ENCODE peak calls at places on chromosomes 2 and 18, in four cellular contexts. One of them, this sample, is unnamed.

GRCh38 chr2:170530803-170531564 is 184.2 kb upstream of the SP5 start:
- DNase-seq in activated CD4-positive, alpha-beta T cell treated with anti-CD3 and anti-CD28 coated beads, Interleukin-2, amount 50 U/mL, for 4 hours: no peak
- DNase-seq in activated CD8-positive, alpha-beta memory T cell treated with anti-CD3 and anti-CD28 coated beads, Interleukin-2, amount 50 U/mL, for 4 hours: no peak
- DNase-seq in NCI-H1436 treated with DMSO at 0.1 percent for 48 hours: no peak
- DNase-seq in this sample: no peak

GRCh38 chr2:9630001-9630749 is 622 bp downstream of the YWHAQ start:
- DNase-seq in activated CD4-positive, alpha-beta T cell treated with anti-CD3 and anti-CD28 coated beads, Interleukin-2, amount 50 U/mL, for 4 hours: peak; percentile 68
- DNase-seq in activated CD8-positive, alpha-beta memory T cell treated with anti-CD3 and anti-CD28 coated beads, Interleukin-2, amount 50 U/mL, for 4 hours: peak; percentile 76
- DNase-seq in NCI-H1436 treated with DMSO at 0.1 percent for 48 hours: no peak
- DNase-seq in this sample: peak; percentile 73

GRCh38 chr2:120175000-120175581 is 48.1 kb downstream of the TMEM185B start:
- DNase-seq in activated CD4-positive, alpha-beta T cell treated with anti-CD3 and anti-CD28 coated beads, Interleukin-2, amount 50 U/mL, for 4 hours: no peak
- DNase-seq in activated CD8-positive, alpha-beta memory T cell treated with anti-CD3 and anti-CD28 coated beads, Interleukin-2, amount 50 U/mL, for 4 hours: no peak
- DNase-seq in NCI-H1436 treated with DMSO at 0.1 percent for 48 hours: no peak
- DNase-seq in this sample: no peak

GRCh38 chr2:226358688-226359087 is 440.9 kb downstream of the IRS1 start:
- DNase-seq in activated CD4-positive, alpha-beta T cell treated with anti-CD3 and anti-CD28 coated beads, Interleukin-2, amount 50 U/mL, for 4 hours: no peak
- DNase-seq in activated CD8-positive, alpha-beta memory T cell treated with anti-CD3 and anti-CD28 coated beads, Interleukin-2, amount 50 U/mL, for 4 hours: no peak
- DNase-seq in NCI-H1436 treated with DMSO at 0.1 percent for 48 hours: no peak
- DNase-seq in this sample: no peak

GRCh38 chr18:68299906-68300305 is 415.0 kb downstream of the TMX3 start:
- DNase-seq in activated CD4-positive, alpha-beta T cell treated with anti-CD3 and anti-CD28 coated beads, Interleukin-2, amount 50 U/mL, for 4 hours: no peak
- DNase-seq in activated CD8-positive, alpha-beta memory T cell treated with anti-CD3 and anti-CD28 coated beads, Interleukin-2, amount 50 U/mL, for 4 hours: no peak
- DNase-seq in NCI-H1436 treated with DMSO at 0.1 percent for 48 hours: no peak
- DNase-seq in this sample: no peak

GRCh38 chr2:151882786-151883445 is 54.7 kb upstream of the ARL5A start:
- DNase-seq in activated CD4-positive, alpha-beta T cell treated with anti-CD3 and anti-CD28 coated beads, Interleukin-2, amount 50 U/mL, for 4 hours: no peak
- DNase-seq in activated CD8-positive, alpha-beta memory T cell treated with anti-CD3 and anti-CD28 coated beads, Interleukin-2, amount 50 U/mL, for 4 hours: no peak
- DNase-seq in NCI-H1436 treated with DMSO at 0.1 percent for 48 hours: no peak
- DNase-seq in this sample: no peak

GRCh38 chr2:63369146-63369545 is 219.1 kb downstream of the WDPCP start:
- DNase-seq in activated CD4-positive, alpha-beta T cell treated with anti-CD3 and anti-CD28 coated beads, Interleukin-2, amount 50 U/mL, for 4 hours: no peak
- DNase-seq in activated CD8-positive, alpha-beta memory T cell treated with anti-CD3 and anti-CD28 coated beads, Interleukin-2, amount 50 U/mL, for 4 hours: no peak
- DNase-seq in NCI-H1436 treated with DMSO at 0.1 percent for 48 hours: no peak
- DNase-seq in this sample: no peak

GRCh38 chr2:104758199-104758620 is 95.7 kb upstream of the POU3F3 start:
- DNase-seq in activated CD4-positive, alpha-beta T cell treated with anti-CD3 and anti-CD28 coated beads, Interleukin-2, amount 50 U/mL, for 4 hours: no peak
- DNase-seq in activated CD8-positive, alpha-beta memory T cell treated with anti-CD3 and anti-CD28 coated beads, Interleukin-2, amount 50 U/mL, for 4 hours: no peak
- DNase-seq in NCI-H1436 treated with DMSO at 0.1 percent for 48 hours: no peak
- DNase-seq in this sample: no peak

GRCh38 chr2:55108456-55108855 is 58.2 kb upstream of the RTN4 start:
- DNase-seq in activated CD4-positive, alpha-beta T cell treated with anti-CD3 and anti-CD28 coated beads, Interleukin-2, amount 50 U/mL, for 4 hours: no peak
- DNase-seq in activated CD8-positive, alpha-beta memory T cell treated with anti-CD3 and anti-CD28 coated beads, Interleukin-2, amount 50 U/mL, for 4 hours: no peak
- DNase-seq in NCI-H1436 treated with DMSO at 0.1 percent for 48 hours: no peak
- DNase-seq in this sample: no peak

GRCh38 chr2:17594533-17595391 is 54.3 kb downstream of the VSNL1 start:
- DNase-seq in activated CD4-positive, alpha-beta T cell treated with anti-CD3 and anti-CD28 coated beads, Interleukin-2, amount 50 U/mL, for 4 hours: no peak
- DNase-seq in activated CD8-positive, alpha-beta memory T cell treated with anti-CD3 and anti-CD28 coated beads, Interleukin-2, amount 50 U/mL, for 4 hours: no peak
- DNase-seq in NCI-H1436 treated with DMSO at 0.1 percent for 48 hours: no peak
- DNase-seq in this sample: no peak

GRCh38 chr18:70332694-70333093 is 43.8 kb downstream of the SOCS6 start:
- DNase-seq in activated CD4-positive, alpha-beta T cell treated with anti-CD3 and anti-CD28 coated beads, Interleukin-2, amount 50 U/mL, for 4 hours: no peak
- DNase-seq in activated CD8-positive, alpha-beta memory T cell treated with anti-CD3 and anti-CD28 coated beads, Interleukin-2, amount 50 U/mL, for 4 hours: no peak
- DNase-seq in NCI-H1436 treated with DMSO at 0.1 percent for 48 hours: no peak
- DNase-seq in this sample: no peak

GRCh38 chr18:907880-908512 is 3.3 kb downstream of the ADCYAP1 start:
- DNase-seq in activated CD4-positive, alpha-beta T cell treated with anti-CD3 and anti-CD28 coated beads, Interleukin-2, amount 50 U/mL, for 4 hours: no peak
- DNase-seq in activated CD8-positive, alpha-beta memory T cell treated with anti-CD3 and anti-CD28 coated beads, Interleukin-2, amount 50 U/mL, for 4 hours: no peak
- DNase-seq in NCI-H1436 treated with DMSO at 0.1 percent for 48 hours: no peak
- DNase-seq in this sample: no peak

GRCh38 chr18:27005589-27005988 is 140.1 kb upstream of the AQP4 start:
- DNase-seq in activated CD4-positive, alpha-beta T cell treated with anti-CD3 and anti-CD28 coated beads, Interleukin-2, amount 50 U/mL, for 4 hours: no peak
- DNase-seq in activated CD8-positive, alpha-beta memory T cell treated with anti-CD3 and anti-CD28 coated beads, Interleukin-2, amount 50 U/mL, for 4 hours: no peak
- DNase-seq in NCI-H1436 treated with DMSO at 0.1 percent for 48 hours: no peak
- DNase-seq in this sample: no peak

GRCh38 chr2:62305421-62306176 is 109.7 kb downstream of the B3GNT2 start:
- DNase-seq in activated CD4-positive, alpha-beta T cell treated with anti-CD3 and anti-CD28 coated beads, Interleukin-2, amount 50 U/mL, for 4 hours: peak; percentile 42
- DNase-seq in activated CD8-positive, alpha-beta memory T cell treated with anti-CD3 and anti-CD28 coated beads, Interleukin-2, amount 50 U/mL, for 4 hours: peak; percentile 81
- DNase-seq in NCI-H1436 treated with DMSO at 0.1 percent for 48 hours: no peak
- DNase-seq in this sample: peak; percentile 5

GRCh38 chr2:15667579-15668556 is 76.2 kb downstream of the DDX1 start:
- DNase-seq in activated CD4-positive, alpha-beta T cell treated with anti-CD3 and anti-CD28 coated beads, Interleukin-2, amount 50 U/mL, for 4 hours: no peak
- DNase-seq in activated CD8-positive, alpha-beta memory T cell treated with anti-CD3 and anti-CD28 coated beads, Interleukin-2, amount 50 U/mL, for 4 hours: no peak
- DNase-seq in NCI-H1436 treated with DMSO at 0.1 percent for 48 hours: no peak
- DNase-seq in this sample: no peak

GRCh38 chr2:214322662-214323061 is 88.2 kb upstream of the VWC2L start:
- DNase-seq in activated CD4-positive, alpha-beta T cell treated with anti-CD3 and anti-CD28 coated beads, Interleukin-2, amount 50 U/mL, for 4 hours: no peak
- DNase-seq in activated CD8-positive, alpha-beta memory T cell treated with anti-CD3 and anti-CD28 coated beads, Interleukin-2, amount 50 U/mL, for 4 hours: no peak
- DNase-seq in NCI-H1436 treated with DMSO at 0.1 percent for 48 hours: no peak
- DNase-seq in this sample: no peak

GRCh38 chr2:238095143-238095542 is 5.0 kb upstream of the ESPNL start:
- DNase-seq in activated CD4-positive, alpha-beta T cell treated with anti-CD3 and anti-CD28 coated beads, Interleukin-2, amount 50 U/mL, for 4 hours: no peak
- DNase-seq in activated CD8-positive, alpha-beta memory T cell treated with anti-CD3 and anti-CD28 coated beads, Interleukin-2, amount 50 U/mL, for 4 hours: no peak
- DNase-seq in NCI-H1436 treated with DMSO at 0.1 percent for 48 hours: no peak
- DNase-seq in this sample: no peak

GRCh38 chr18:50284226-50284885 is 3.0 kb upstream of the MBD1 start:
- DNase-seq in activated CD4-positive, alpha-beta T cell treated with anti-CD3 and anti-CD28 coated beads, Interleukin-2, amount 50 U/mL, for 4 hours: no peak
- DNase-seq in activated CD8-positive, alpha-beta memory T cell treated with anti-CD3 and anti-CD28 coated beads, Interleukin-2, amount 50 U/mL, for 4 hours: no peak
- DNase-seq in NCI-H1436 treated with DMSO at 0.1 percent for 48 hours: no peak
- DNase-seq in this sample: no peak

GRCh38 chr18:40485318-40485717 is 1469.7 kb upstream of the PIK3C3 start:
- DNase-seq in activated CD4-positive, alpha-beta T cell treated with anti-CD3 and anti-CD28 coated beads, Interleukin-2, amount 50 U/mL, for 4 hours: no peak
- DNase-seq in activated CD8-positive, alpha-beta memory T cell treated with anti-CD3 and anti-CD28 coated beads, Interleukin-2, amount 50 U/mL, for 4 hours: no peak
- DNase-seq in NCI-H1436 treated with DMSO at 0.1 percent for 48 hours: no peak
- DNase-seq in this sample: no peak

GRCh38 chr2:118855451-118856279 is 8.2 kb upstream of the EN1 start:
- DNase-seq in activated CD4-positive, alpha-beta T cell treated with anti-CD3 and anti-CD28 coated beads, Interleukin-2, amount 50 U/mL, for 4 hours: peak; percentile 75
- DNase-seq in activated CD8-positive, alpha-beta memory T cell treated with anti-CD3 and anti-CD28 coated beads, Interleukin-2, amount 50 U/mL, for 4 hours: peak; percentile 81
- DNase-seq in NCI-H1436 treated with DMSO at 0.1 percent for 48 hours: no peak
- DNase-seq in this sample: peak; percentile 62

GRCh38 chr2:214830794-214831346 is 21.4 kb upstream of the BARD1 start:
- DNase-seq in activated CD4-positive, alpha-beta T cell treated with anti-CD3 and anti-CD28 coated beads, Interleukin-2, amount 50 U/mL, for 4 hours: no peak
- DNase-seq in activated CD8-positive, alpha-beta memory T cell treated with anti-CD3 and anti-CD28 coated beads, Interleukin-2, amount 50 U/mL, for 4 hours: no peak
- DNase-seq in NCI-H1436 treated with DMSO at 0.1 percent for 48 hours: no peak
- DNase-seq in this sample: no peak

GRCh38 chr2:86809481-86810121 is 18.9 kb upstream of the CD8A start:
- DNase-seq in activated CD4-positive, alpha-beta T cell treated with anti-CD3 and anti-CD28 coated beads, Interleukin-2, amount 50 U/mL, for 4 hours: no peak
- DNase-seq in activated CD8-positive, alpha-beta memory T cell treated with anti-CD3 and anti-CD28 coated beads, Interleukin-2, amount 50 U/mL, for 4 hours: peak; percentile 48
- DNase-seq in NCI-H1436 treated with DMSO at 0.1 percent for 48 hours: no peak
- DNase-seq in this sample: no peak

GRCh38 chr2:47724221-47724981 is 58.5 kb upstream of the MSH6 start:
- DNase-seq in activated CD4-positive, alpha-beta T cell treated with anti-CD3 and anti-CD28 coated beads, Interleukin-2, amount 50 U/mL, for 4 hours: no peak
- DNase-seq in activated CD8-positive, alpha-beta memory T cell treated with anti-CD3 and anti-CD28 coated beads, Interleukin-2, amount 50 U/mL, for 4 hours: no peak
- DNase-seq in NCI-H1436 treated with DMSO at 0.1 percent for 48 hours: no peak
- DNase-seq in this sample: no peak

GRCh38 chr2:73114273-73114867 is 1.6 kb upstream of the RAB11FIP5 start:
- DNase-seq in activated CD4-positive, alpha-beta T cell treated with anti-CD3 and anti-CD28 coated beads, Interleukin-2, amount 50 U/mL, for 4 hours: no peak
- DNase-seq in activated CD8-positive, alpha-beta memory T cell treated with anti-CD3 and anti-CD28 coated beads, Interleukin-2, amount 50 U/mL, for 4 hours: no peak
- DNase-seq in NCI-H1436 treated with DMSO at 0.1 percent for 48 hours: no peak
- DNase-seq in this sample: no peak

GRCh38 chr2:119004602-119005001 is 62.6 kb downstream of the MARCO start:
- DNase-seq in activated CD4-positive, alpha-beta T cell treated with anti-CD3 and anti-CD28 coated beads, Interleukin-2, amount 50 U/mL, for 4 hours: no peak
- DNase-seq in activated CD8-positive, alpha-beta memory T cell treated with anti-CD3 and anti-CD28 coated beads, Interleukin-2, amount 50 U/mL, for 4 hours: no peak
- DNase-seq in NCI-H1436 treated with DMSO at 0.1 percent for 48 hours: no peak
- DNase-seq in this sample: no peak

GRCh38 chr2:73285162-73285739 is 973 bp upstream of the FBXO41 start:
- DNase-seq in activated CD4-positive, alpha-beta T cell treated with anti-CD3 and anti-CD28 coated beads, Interleukin-2, amount 50 U/mL, for 4 hours: no peak
- DNase-seq in activated CD8-positive, alpha-beta memory T cell treated with anti-CD3 and anti-CD28 coated beads, Interleukin-2, amount 50 U/mL, for 4 hours: peak; percentile 23
- DNase-seq in NCI-H1436 treated with DMSO at 0.1 percent for 48 hours: no peak
- DNase-seq in this sample: no peak

GRCh38 chr2:224987733-224988132 is 54.5 kb downstream of the DOCK10 start:
- DNase-seq in activated CD4-positive, alpha-beta T cell treated with anti-CD3 and anti-CD28 coated beads, Interleukin-2, amount 50 U/mL, for 4 hours: no peak
- DNase-seq in activated CD8-positive, alpha-beta memory T cell treated with anti-CD3 and anti-CD28 coated beads, Interleukin-2, amount 50 U/mL, for 4 hours: no peak
- DNase-seq in NCI-H1436 treated with DMSO at 0.1 percent for 48 hours: no peak
- DNase-seq in this sample: no peak

This sample was measured in activated T-helper 9 cell treated with anti-CD3 and anti-CD28 coated beads, Interleukin-2, amount 50 U/mL, for 16 hours.